ENCODE peak calls at places on chromosomes 1 and 21, in seven cellular contexts. One of them, this sample, is unnamed. For H4K20me1, the result is how much of the 10 kb centered on the place peaks cover.

GRCh38 chr1:45299981-45300668 is 26.6 kb upstream of the HPDL start:
- DNase-seq in fibroblast of lung: peak
- DNase-seq in osteoblast: peak
- DNase-seq in H9: peak
- DNase-seq in astrocyte: peak
- DNase-seq in PC-3: peak
- DNase-seq in endothelial cell of umbilical vein: peak
- DNase-seq in this sample: peak

GRCh38 chr1:184595609-184596008 is 159.0 kb downstream of the EDEM3 start:
- DNase-seq in fibroblast of lung: peak
- DNase-seq in PC-3: peak
- DNase-seq in H9: no peak
- DNase-seq in endothelial cell of umbilical vein: no peak
- DNase-seq in astrocyte: peak
- DNase-seq in osteoblast: no peak
- DNase-seq in this sample: no peak

GRCh38 chr1:10508511-10508951 is 33.8 kb downstream of the PEX14 start:
- DNase-seq in H9: peak
- DNase-seq in endothelial cell of umbilical vein: no peak
- DNase-seq in PC-3: no peak
- DNase-seq in astrocyte: peak
- DNase-seq in osteoblast: no peak
- DNase-seq in fibroblast of lung: peak
- DNase-seq in this sample: peak

GRCh38 chr1:241357366-241358305 is 631 bp upstream of the RGS7 start:
- DNase-seq in PC-3: no peak
- DNase-seq in endothelial cell of umbilical vein: peak
- DNase-seq in osteoblast: peak
- DNase-seq in astrocyte: no peak
- DNase-seq in fibroblast of lung: peak
- DNase-seq in H9: no peak
- DNase-seq in this sample: peak

GRCh38 chr21:29181799-29182470 is 51.5 kb downstream of the MAP3K7CL start:
- DNase-seq in endothelial cell of umbilical vein: peak
- DNase-seq in H9: no peak
- DNase-seq in astrocyte: peak
- DNase-seq in osteoblast: peak
- DNase-seq in PC-3: peak
- DNase-seq in fibroblast of lung: peak
- DNase-seq in this sample: no peak

GRCh38 chr1:119790481-119791198 is 20.6 kb downstream of the REG4 start:
- DNase-seq in PC-3: peak
- DNase-seq in endothelial cell of umbilical vein: no peak
- DNase-seq in osteoblast: no peak
- DNase-seq in H9: no peak
- DNase-seq in astrocyte: no peak
- DNase-seq in fibroblast of lung: no peak
- DNase-seq in this sample: no peak

GRCh38 chr1:233972951-233973635 is 68.6 kb downstream of the SLC35F3 start:
- DNase-seq in endothelial cell of umbilical vein: no peak
- DNase-seq in PC-3: peak
- DNase-seq in fibroblast of lung: no peak
- DNase-seq in H9: no peak
- DNase-seq in osteoblast: no peak
- DNase-seq in astrocyte: no peak
- DNase-seq in this sample: no peak

GRCh38 chr1:6984996-6985395 is 199.7 kb downstream of the CAMTA1 start:
- DNase-seq in astrocyte: no peak
- DNase-seq in PC-3: no peak
- DNase-seq in osteoblast: no peak
- DNase-seq in H9: no peak
- DNase-seq in fibroblast of lung: no peak
- DNase-seq in endothelial cell of umbilical vein: no peak
- DNase-seq in this sample: no peak

GRCh38 chr1:183251959-183252450 is 65.9 kb downstream of the LAMC2 start:
- DNase-seq in H9: peak
- DNase-seq in astrocyte: no peak
- DNase-seq in PC-3: no peak
- DNase-seq in endothelial cell of umbilical vein: no peak
- DNase-seq in fibroblast of lung: no peak
- DNase-seq in osteoblast: no peak
- DNase-seq in this sample: no peak

GRCh38 chr1:201696217-201696761 is 132.7 kb upstream of the IPO9 start:
- DNase-seq in osteoblast: peak
- DNase-seq in endothelial cell of umbilical vein: no peak
- DNase-seq in fibroblast of lung: peak
- DNase-seq in H9: no peak
- DNase-seq in PC-3: peak
- DNase-seq in astrocyte: peak
- DNase-seq in this sample: no peak

GRCh38 chr1:7289694-7290093 is 481.4 kb upstream of the VAMP3 start:
- DNase-seq in astrocyte: no peak
- DNase-seq in H9: no peak
- DNase-seq in fibroblast of lung: no peak
- DNase-seq in PC-3: no peak
- DNase-seq in endothelial cell of umbilical vein: no peak
- DNase-seq in osteoblast: no peak
- DNase-seq in this sample: no peak

GRCh38 chr1:193614817-193615216 is 428.4 kb upstream of the B3GALT2 start:
- DNase-seq in osteoblast: no peak
- DNase-seq in endothelial cell of umbilical vein: peak
- DNase-seq in astrocyte: peak
- DNase-seq in PC-3: peak
- DNase-seq in fibroblast of lung: peak
- DNase-seq in H9: no peak
- DNase-seq in this sample: no peak

GRCh38 chr1:153443486-153443885 is 17.0 kb downstream of the S100A7 start:
- DNase-seq in fibroblast of lung: no peak
- DNase-seq in astrocyte: no peak
- DNase-seq in H9: no peak
- DNase-seq in endothelial cell of umbilical vein: no peak
- DNase-seq in osteoblast: no peak
- DNase-seq in PC-3: no peak
- DNase-seq in this sample: no peak

GRCh38 chr1:175725684-175726083 is 17.7 kb downstream of the TNR start:
- DNase-seq in PC-3: peak
- DNase-seq in astrocyte: peak
- DNase-seq in endothelial cell of umbilical vein: peak
- DNase-seq in fibroblast of lung: peak
- DNase-seq in H9: peak
- DNase-seq in osteoblast: no peak
- DNase-seq in this sample: peak

GRCh38 chr1:19799233-19799876 is 361 bp downstream of the TMCO4 start:
- DNase-seq in H9: no peak
- DNase-seq in endothelial cell of umbilical vein: peak
- DNase-seq in osteoblast: peak
- DNase-seq in fibroblast of lung: peak
- DNase-seq in PC-3: peak
- DNase-seq in astrocyte: peak
- DNase-seq in this sample: peak

GRCh38 chr1:247415423-247416361 is at the start of gene NLRP3:
- DNase-seq in PC-3: peak
- DNase-seq in astrocyte: no peak
- DNase-seq in osteoblast: peak
- DNase-seq in fibroblast of lung: no peak
- DNase-seq in endothelial cell of umbilical vein: peak
- DNase-seq in H9: peak
- DNase-seq in this sample: no peak

GRCh38 chr1:23178931-23179330 is 10.3 kb upstream of the LUZP1 start:
- DNase-seq in osteoblast: no peak
- DNase-seq in endothelial cell of umbilical vein: peak
- DNase-seq in PC-3: peak
- DNase-seq in fibroblast of lung: no peak
- DNase-seq in astrocyte: no peak
- DNase-seq in H9: no peak
- DNase-seq in this sample: peak

GRCh38 chr21:28393279-28393678 is 599.4 kb downstream of the LTN1 start:
- DNase-seq in endothelial cell of umbilical vein: no peak
- DNase-seq in osteoblast: no peak
- DNase-seq in H9: no peak
- DNase-seq in fibroblast of lung: peak
- DNase-seq in astrocyte: peak
- DNase-seq in PC-3: peak
- DNase-seq in this sample: no peak

GRCh38 chr1:52632732-52633290 is at the start of gene SHISAL2A:
- DNase-seq in astrocyte: peak
- DNase-seq in endothelial cell of umbilical vein: no peak
- DNase-seq in fibroblast of lung: peak
- DNase-seq in osteoblast: no peak
- DNase-seq in PC-3: no peak
- DNase-seq in H9: peak
- DNase-seq in this sample: peak

GRCh38 chr1:219650880-219651279 is 38.0 kb upstream of the ZC3H11B start:
- DNase-seq in endothelial cell of umbilical vein: no peak
- DNase-seq in osteoblast: no peak
- DNase-seq in PC-3: peak
- DNase-seq in astrocyte: peak
- DNase-seq in H9: no peak
- DNase-seq in fibroblast of lung: peak
- DNase-seq in this sample: no peak

GRCh38 chr1:147907786-147908509 is 5.4 kb downstream of the GJA8 start:
- DNase-seq in endothelial cell of umbilical vein: no peak
- DNase-seq in fibroblast of lung: no peak
- DNase-seq in PC-3: no peak
- DNase-seq in astrocyte: no peak
- DNase-seq in H9: no peak
- DNase-seq in osteoblast: no peak
- DNase-seq in this sample: no peak

GRCh38 chr1:208083016-208083714 is 161.0 kb downstream of the PLXNA2 start:
- DNase-seq in endothelial cell of umbilical vein: no peak
- DNase-seq in fibroblast of lung: no peak
- DNase-seq in astrocyte: no peak
- DNase-seq in H9: no peak
- DNase-seq in osteoblast: no peak
- DNase-seq in PC-3: no peak
- DNase-seq in this sample: peak

DNA sequence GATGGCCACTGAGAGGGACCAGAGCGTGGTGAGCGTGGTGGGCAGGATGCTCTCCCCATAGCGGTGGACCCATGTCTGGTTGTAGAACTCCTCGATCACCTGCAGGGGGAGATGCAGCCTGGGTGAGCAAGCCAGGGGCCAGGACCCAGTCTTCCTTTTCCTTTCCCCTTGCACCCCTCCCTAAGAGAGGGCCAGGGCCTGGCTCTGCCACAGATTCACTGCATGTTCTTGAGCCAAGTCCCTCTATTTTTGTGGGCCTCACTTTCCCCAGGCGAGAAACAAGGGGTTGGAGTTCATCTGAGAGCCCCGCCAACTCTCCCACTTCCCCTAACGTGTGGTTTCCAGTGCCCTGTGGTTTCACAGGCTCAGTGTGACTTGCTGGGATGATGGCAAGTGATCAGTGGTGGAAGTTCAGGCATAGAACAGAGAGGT is 27.5 kb downstream of the SLC2A1 start:
- DNase-seq in osteoblast: peak
- DNase-seq in astrocyte: no peak
- DNase-seq in H9: peak
- DNase-seq in endothelial cell of umbilical vein: peak
- DNase-seq in fibroblast of lung: peak
- DNase-seq in PC-3: peak
- DNase-seq in this sample: peak
- H4K20me1 ChIP-seq in osteoblast: under half
- H4K20me1 ChIP-seq in astrocyte: under half
- H4K20me1 ChIP-seq in H9: under half
- H4K20me1 ChIP-seq in endothelial cell of umbilical vein: under half
- H4K20me1 ChIP-seq in fibroblast of lung: under half
- H4K20me1 ChIP-seq in PC-3: under half
- H4K20me1 ChIP-seq in this sample: half or more

GRCh38 chr1:225780609-225781008 is 3.0 kb downstream of the SRP9 start:
- DNase-seq in H9: no peak
- DNase-seq in osteoblast: no peak
- DNase-seq in astrocyte: no peak
- DNase-seq in endothelial cell of umbilical vein: no peak
- DNase-seq in PC-3: no peak
- DNase-seq in fibroblast of lung: no peak
- DNase-seq in this sample: no peak
- H4K20me1 ChIP-seq in H9: under half
- H4K20me1 ChIP-seq in osteoblast: under half
- H4K20me1 ChIP-seq in astrocyte: under half
- H4K20me1 ChIP-seq in endothelial cell of umbilical vein: under half
- H4K20me1 ChIP-seq in PC-3: under half
- H4K20me1 ChIP-seq in fibroblast of lung: under half
- H4K20me1 ChIP-seq in this sample: half or more

GRCh38 chr1:179177182-179177581 is 52.3 kb downstream of the ABL2 start:
- DNase-seq in osteoblast: no peak
- DNase-seq in astrocyte: peak
- DNase-seq in endothelial cell of umbilical vein: no peak
- DNase-seq in H9: no peak
- DNase-seq in fibroblast of lung: peak
- DNase-seq in PC-3: no peak
- DNase-seq in this sample: no peak

GRCh38 chr1:179175011-179175934 is 54.2 kb downstream of the ABL2 start:
- DNase-seq in fibroblast of lung: peak
- DNase-seq in astrocyte: peak
- DNase-seq in PC-3: peak
- DNase-seq in endothelial cell of umbilical vein: no peak
- DNase-seq in H9: no peak
- DNase-seq in osteoblast: peak
- DNase-seq in this sample: no peak

GRCh38 chr1:179177614-179178013 is 51.9 kb downstream of the ABL2 start:
- DNase-seq in fibroblast of lung: no peak
- DNase-seq in astrocyte: no peak
- DNase-seq in H9: no peak
- DNase-seq in endothelial cell of umbilical vein: no peak
- DNase-seq in PC-3: no peak
- DNase-seq in osteoblast: no peak
- DNase-seq in this sample: no peak

GRCh38 chr1:179178135-179178630 is 51.3 kb downstream of the ABL2 start:
- DNase-seq in astrocyte: peak
- DNase-seq in H9: no peak
- DNase-seq in fibroblast of lung: peak
- DNase-seq in endothelial cell of umbilical vein: no peak
- DNase-seq in PC-3: no peak
- DNase-seq in osteoblast: no peak
- DNase-seq in this sample: no peak

GRCh38 chr1:179178965-179179364 is 50.5 kb downstream of the ABL2 start:
- DNase-seq in H9: no peak
- DNase-seq in fibroblast of lung: peak
- DNase-seq in endothelial cell of umbilical vein: peak
- DNase-seq in PC-3: peak
- DNase-seq in astrocyte: peak
- DNase-seq in osteoblast: peak
- DNase-seq in this sample: no peak
- H4K20me1 ChIP-seq in H9: under half
- H4K20me1 ChIP-seq in fibroblast of lung: under half
- H4K20me1 ChIP-seq in endothelial cell of umbilical vein: under half
- H4K20me1 ChIP-seq in PC-3: under half
- H4K20me1 ChIP-seq in astrocyte: under half
- H4K20me1 ChIP-seq in osteoblast: under half
- H4K20me1 ChIP-seq in this sample: under half

GRCh38 chr21:41760411-41760810 is 6.4 kb downstream of the RIPK4 start:
- DNase-seq in astrocyte: no peak
- DNase-seq in osteoblast: peak
- DNase-seq in fibroblast of lung: no peak
- DNase-seq in endothelial cell of umbilical vein: no peak
- DNase-seq in PC-3: no peak
- DNase-seq in H9: no peak
- DNase-seq in this sample: no peak
- H4K20me1 ChIP-seq in astrocyte: under half
- H4K20me1 ChIP-seq in osteoblast: under half
- H4K20me1 ChIP-seq in fibroblast of lung: under half
- H4K20me1 ChIP-seq in endothelial cell of umbilical vein: under half
- H4K20me1 ChIP-seq in PC-3: half or more
- H4K20me1 ChIP-seq in H9: under half
- H4K20me1 ChIP-seq in this sample: under half